ENCODE peak calls at places on chromosomes 1 and 21, in seven cellular contexts. Y is heart right ventricle; L is H9; Q is cardiac muscle cell; W is CD4-positive, alpha-beta T cell; X is brain microvascular endothelial cell; I is IMR-90. A is an unnamed sample.

GRCh38 chr21:38167345-38167744 is 89.4 kb upstream of the KCNJ15 start:
- DNase-seq in Y (no peak), L (no peak), Q (no peak), W (no peak), X (no peak), I (no peak), A (no peak)

GRCh38 chr1:6170742-6171201 is 9.3 kb downstream of the CHD5 start:
- DNase-seq in Y (no peak), L (no peak), Q (no peak), W (no peak), X (no peak), I (no peak), A (no peak)

GRCh38 chr1:44425327-44426082 is 20.4 kb downstream of the RNF220 start:
- DNase-seq in Y (no peak), L (no peak), Q (no peak), W (no peak), X (no peak), I (no peak), A (no peak)

GRCh38 chr1:53669511-53670191 is 69.3 kb downstream of the GLIS1 start:
- DNase-seq in Y (no peak), L (no peak), Q (peak; percentile 25), W (no peak), X (no peak), I (no peak), A (no peak)

GRCh38 chr1:204194771-204195170 is 1.5 kb downstream of the KISS1 start:
- DNase-seq in Y (no peak), L (no peak), Q (no peak), W (no peak), X (no peak), I (no peak), A (no peak)

GRCh38 chr1:198102454-198102791 is 54.4 kb upstream of the NEK7 start:
- DNase-seq in Y (no peak), L (no peak), Q (no peak), W (no peak), X (no peak), I (peak; percentile 70), A (no peak)

GRCh38 chr1:225388372-225388771 is 39.5 kb downstream of the LBR start:
- DNase-seq in Y (no peak), L (no peak), Q (no peak), W (no peak), X (no peak), I (peak; percentile 5), A (no peak)

GRCh38 chr1:97632075-97632474 is 288.8 kb downstream of the DPYD start:
- DNase-seq in Y (no peak), L (no peak), Q (peak; percentile 64), W (no peak), X (peak; percentile 57), I (peak; percentile 60), A (no peak)

GRCh38 chr1:182707116-182707515 is 22.7 kb upstream of the RGS8 start:
- DNase-seq in Y (peak; percentile 36), L (no peak), Q (no peak), W (no peak), X (no peak), I (no peak), A (no peak)

GRCh38 chr1:150927629-150928028 is 1.5 kb downstream of the SETDB1 start:
- DNase-seq in Y (no peak), L (no peak), Q (no peak), W (no peak), X (no peak), I (no peak), A (no peak)

GRCh38 chr1:158506369-158506987 is 34.5 kb downstream of the OR10R2 start:
- DNase-seq in Y (peak; percentile 9), L (peak; percentile 76), Q (peak; percentile 55), W (peak; percentile 8), X (peak; percentile 21), I (peak; percentile 8), A (no peak)

GRCh38 chr1:18283601-18284385 is 176.2 kb downstream of the IGSF21 start:
- DNase-seq in Y (no peak), L (no peak), Q (no peak), W (no peak), X (no peak), I (no peak), A (no peak)

GRCh38 chr1:84387480-84388163 is 10.7 kb upstream of the DNASE2B start:
- DNase-seq in Y (no peak), L (no peak), Q (no peak), W (no peak), X (no peak), I (no peak), A (no peak)

GRCh38 chr1:61486783-61487505 is 238.0 kb downstream of the TM2D1 start:
- DNase-seq in Y (no peak), L (no peak), Q (no peak), W (no peak), X (no peak), I (no peak), A (no peak)

GRCh38 chr1:61481313-61481712 is 243.6 kb downstream of the TM2D1 start:
- DNase-seq in Y (no peak), L (no peak), Q (no peak), W (no peak), X (no peak), I (no peak), A (no peak)

GRCh38 chr1:61480273-61480672 is 244.7 kb downstream of the TM2D1 start:
- DNase-seq in Y (no peak), L (no peak), Q (no peak), W (no peak), X (no peak), I (no peak), A (no peak)

GRCh38 chr1:61477301-61477700 is 247.6 kb downstream of the TM2D1 start:
- DNase-seq in Y (no peak), L (peak; percentile 35), Q (no peak), W (no peak), X (no peak), I (no peak), A (no peak)

GRCh38 chr1:61482170-61482569 is 242.8 kb downstream of the TM2D1 start:
- DNase-seq in Y (no peak), L (no peak), Q (no peak), W (no peak), X (no peak), I (no peak), A (no peak)
- H3K27me3 ChIP-seq in Y (no peaks in the 10 kb centered on the region), L (peaks cover 23% of the 10 kb centered on the region), Q (peaks cover 16% of the 10 kb centered on the region), W (peaks cover 7% of the 10 kb centered on the region), X (no peaks in the 10 kb centered on the region), I (peaks cover 4% of the 10 kb centered on the region), A (no peaks in the 10 kb centered on the region)

GRCh38 chr1:58363639-58364038 is 182.9 kb downstream of the OMA1 start:
- DNase-seq in Y (no peak), L (no peak), Q (no peak), W (no peak), X (no peak), I (no peak), A (no peak)

GRCh38 chr1:58365328-58365727 is 181.2 kb downstream of the OMA1 start:
- DNase-seq in Y (no peak), L (no peak), Q (no peak), W (no peak), X (no peak), I (no peak), A (no peak)

GRCh38 chr1:58367217-58367616 is 179.3 kb downstream of the OMA1 start:
- DNase-seq in Y (peak; percentile 8), L (no peak), Q (no peak), W (no peak), X (no peak), I (no peak), A (no peak)
- H3K27me3 ChIP-seq in Y (no peaks in the 10 kb centered on the region), L (peaks cover 2% of the 10 kb centered on the region), Q (no peaks in the 10 kb centered on the region), W (no peaks in the 10 kb centered on the region), X (no peaks in the 10 kb centered on the region), I (peaks cover 1% of the 10 kb centered on the region), A (no peaks in the 10 kb centered on the region)

DNA sequence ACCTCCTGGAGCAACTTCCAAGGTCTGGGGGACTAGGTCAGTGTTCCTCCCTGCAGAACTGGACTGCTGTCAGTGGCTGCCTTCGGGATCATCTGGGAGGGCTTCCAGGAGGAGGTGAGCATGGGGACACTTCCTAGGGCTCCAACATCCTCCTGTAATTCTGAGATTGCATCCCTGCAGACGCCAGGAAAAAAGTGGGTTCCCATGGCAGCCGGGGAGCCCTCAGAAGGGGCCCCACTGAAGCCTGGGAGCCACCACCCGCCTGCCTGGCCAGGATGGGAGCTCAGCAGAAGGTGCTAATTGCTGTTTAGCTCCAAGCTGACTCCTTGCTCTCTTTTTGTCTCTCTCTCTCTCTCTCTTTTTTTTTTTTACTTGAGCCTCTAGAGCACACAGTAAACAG is 16.1 kb upstream of the ARF1 start:
- DNase-seq in Y (no peak), L (no peak), Q (no peak), W (no peak), X (no peak), I (no peak), A (no peak)
- H3K27me3 ChIP-seq in Y (peaks cover 60% of the 10 kb centered on the region), L (peaks cover 54% of the 10 kb centered on the region), Q (peaks cover 43% of the 10 kb centered on the region), W (peaks cover 72% of the 10 kb centered on the region), X (peaks cover 6% of the 10 kb centered on the region), I (peaks cover 45% of the 10 kb centered on the region), A (peaks cover 5% of the 10 kb centered on the region)

GRCh38 chr1:15151871-15152270 is 1.7 kb upstream of the TMEM51 start:
- DNase-seq in Y (no peak), L (no peak), Q (no peak), W (no peak), X (no peak), I (no peak), A (no peak)

GRCh38 chr1:15154480-15155036 is 1.0 kb downstream of the TMEM51 start:
- DNase-seq in Y (peak; percentile 32), L (peak; percentile 63), Q (peak; percentile 40), W (no peak), X (peak; percentile 22), I (no peak), A (no peak)

GRCh38 chr1:15152318-15153183 is 996 bp upstream of the TMEM51 start:
- DNase-seq in Y (peak; percentile 76), L (peak; percentile 87), Q (peak; percentile 93), W (no peak), X (peak; percentile 88), I (peak; percentile 91), A (peak; percentile 83)

GRCh38 chr1:15153842-15154479 is 414 bp downstream of the TMEM51 start:
- DNase-seq in Y (peak; percentile 71), L (peak; percentile 78), Q (peak; percentile 72), W (no peak), X (peak; percentile 32), I (peak; percentile 66), A (peak; percentile 59)

GRCh38 chr1:15153184-15153841 is at the start of gene TMEM51:
- DNase-seq in Y (peak; percentile 73), L (peak; percentile 84), Q (peak; percentile 93), W (no peak), X (peak; percentile 19), I (peak; percentile 64), A (peak; percentile 62)
- H3K27me3 ChIP-seq in Y (no peaks in the 10 kb centered on the region), L (no peaks in the 10 kb centered on the region), Q (no peaks in the 10 kb centered on the region), W (peaks cover 55% of the 10 kb centered on the region), X (no peaks in the 10 kb centered on the region), I (peaks cover 3% of the 10 kb centered on the region), A (no peaks in the 10 kb centered on the region)

GRCh38 chr1:47996060-47996405 is 1.2 kb downstream of the TRABD2B start:
- DNase-seq in Y (no peak), L (peak; percentile 30), Q (no peak), W (no peak), X (no peak), I (no peak), A (no peak)
- H3K27me3 ChIP-seq in Y (peaks cover 52% of the 10 kb centered on the region), L (peaks cover 19% of the 10 kb centered on the region), Q (peaks cover 47% of the 10 kb centered on the region), W (peaks cover 52% of the 10 kb centered on the region), X (peaks cover 31% of the 10 kb centered on the region), I (peaks cover 36% of the 10 kb centered on the region), A (no peaks in the 10 kb centered on the region)